ENCODE peak calls at places on chromosomes 16 and 17, in six cellular contexts. One of them, this sample, is unnamed.
A peak's percentile ranks its signal among the peaks of the same experiment; 100 is the strongest.

GRCh38 chr16:76882105-76882504 is 308.9 kb upstream of the MON1B start:
- DNase-seq in astrocyte of the cerebellum: no peak
- DNase-seq in foreskin keratinocyte: no peak
- DNase-seq in activated CD4-positive, CD25-positive, alpha-beta regulatory T cell: no peak
- DNase-seq in GM13976: no peak
- DNase-seq in stimulated activated naive CD4-positive, alpha-beta T cell: no peak
- DNase-seq in this sample: no peak

GRCh38 chr16:1150511-1150982 is 2.4 kb upstream of the CACNA1H start:
- DNase-seq in foreskin keratinocyte: no peak
- DNase-seq in activated CD4-positive, CD25-positive, alpha-beta regulatory T cell: no peak
- DNase-seq in GM13976: no peak
- DNase-seq in astrocyte of the cerebellum: no peak
- DNase-seq in stimulated activated naive CD4-positive, alpha-beta T cell: no peak
- DNase-seq in this sample: no peak

GRCh38 chr16:49698931-49699715 is 156.8 kb downstream of the ZNF423 start:
- DNase-seq in stimulated activated naive CD4-positive, alpha-beta T cell: no peak
- DNase-seq in activated CD4-positive, CD25-positive, alpha-beta regulatory T cell: no peak
- DNase-seq in astrocyte of the cerebellum: no peak
- DNase-seq in foreskin keratinocyte: no peak
- DNase-seq in GM13976: no peak
- DNase-seq in this sample: no peak

GRCh38 chr16:50967827-50968612 is 183.1 kb downstream of the SALL1 start:
- DNase-seq in astrocyte of the cerebellum: no peak
- DNase-seq in activated CD4-positive, CD25-positive, alpha-beta regulatory T cell: no peak
- DNase-seq in GM13976: peak; percentile 39
- DNase-seq in stimulated activated naive CD4-positive, alpha-beta T cell: no peak
- DNase-seq in foreskin keratinocyte: no peak
- DNase-seq in this sample: no peak

GRCh38 chr17:42294469-42295398 is 6.4 kb downstream of the STAT5A start:
- DNase-seq in activated CD4-positive, CD25-positive, alpha-beta regulatory T cell: no peak
- DNase-seq in astrocyte of the cerebellum: no peak
- DNase-seq in stimulated activated naive CD4-positive, alpha-beta T cell: no peak
- DNase-seq in GM13976: no peak
- DNase-seq in foreskin keratinocyte: no peak
- DNase-seq in this sample: no peak

GRCh38 chr17:57629470-57629869 is 115.6 kb downstream of the CCDC182 start:
- DNase-seq in foreskin keratinocyte: no peak
- DNase-seq in GM13976: peak; percentile 60
- DNase-seq in astrocyte of the cerebellum: no peak
- DNase-seq in activated CD4-positive, CD25-positive, alpha-beta regulatory T cell: no peak
- DNase-seq in stimulated activated naive CD4-positive, alpha-beta T cell: no peak
- DNase-seq in this sample: no peak

GRCh38 chr17:73480740-73481139 is 163.5 kb downstream of the SDK2 start:
- DNase-seq in astrocyte of the cerebellum: no peak
- DNase-seq in stimulated activated naive CD4-positive, alpha-beta T cell: no peak
- DNase-seq in foreskin keratinocyte: no peak
- DNase-seq in activated CD4-positive, CD25-positive, alpha-beta regulatory T cell: no peak
- DNase-seq in GM13976: no peak
- DNase-seq in this sample: no peak

GRCh38 chr17:29163563-29163962 is 16.6 kb downstream of the MYO18A start:
- DNase-seq in activated CD4-positive, CD25-positive, alpha-beta regulatory T cell: no peak
- DNase-seq in GM13976: no peak
- DNase-seq in astrocyte of the cerebellum: no peak
- DNase-seq in stimulated activated naive CD4-positive, alpha-beta T cell: no peak
- DNase-seq in foreskin keratinocyte: no peak
- DNase-seq in this sample: no peak

GRCh38 chr17:31907342-31907975 is 6.0 kb upstream of the UTP6 start:
- DNase-seq in foreskin keratinocyte: no peak
- DNase-seq in GM13976: no peak
- DNase-seq in activated CD4-positive, CD25-positive, alpha-beta regulatory T cell: no peak
- DNase-seq in astrocyte of the cerebellum: peak; percentile 81
- DNase-seq in stimulated activated naive CD4-positive, alpha-beta T cell: no peak
- DNase-seq in this sample: no peak

GRCh38 chr16:27311897-27312303 is 1.9 kb upstream of the IL4R start:
- DNase-seq in foreskin keratinocyte: no peak
- DNase-seq in stimulated activated naive CD4-positive, alpha-beta T cell: no peak
- DNase-seq in GM13976: no peak
- DNase-seq in astrocyte of the cerebellum: no peak
- DNase-seq in activated CD4-positive, CD25-positive, alpha-beta regulatory T cell: no peak
- DNase-seq in this sample: no peak

This sample was measured in smooth muscle cell of the brain vasculature.